ENCODE peak calls at places on chromosomes 5 and 9, in six cellular contexts. One of them, this sample, is unnamed.

GRCh38 chr9:98209530-98209929 is 17.1 kb upstream of the CORO2A start:
- DNase-seq in MM.1S: no peak
- DNase-seq in HCT116: no peak
- DNase-seq in neural crest cell: no peak
- DNase-seq in osteoblast: peak; percentile 75
- DNase-seq in BJ: no peak
- DNase-seq in this sample: no peak

GRCh38 chr5:141914797-141915196 is 8.9 kb upstream of the DELE1 start:
- DNase-seq in MM.1S: no peak
- DNase-seq in HCT116: no peak
- DNase-seq in neural crest cell: no peak
- DNase-seq in osteoblast: no peak
- DNase-seq in BJ: no peak
- DNase-seq in this sample: no peak

GRCh38 chr9:111287127-111287526 is 42.9 kb downstream of the OR2K2 start:
- DNase-seq in MM.1S: no peak
- DNase-seq in HCT116: peak; percentile 7
- DNase-seq in neural crest cell: no peak
- DNase-seq in osteoblast: peak; percentile 59
- DNase-seq in BJ: peak; percentile 26
- DNase-seq in this sample: peak; percentile 66

GRCh38 chr5:145483211-145483610 is 351.9 kb downstream of the PRELID2 start:
- DNase-seq in MM.1S: no peak
- DNase-seq in HCT116: no peak
- DNase-seq in neural crest cell: no peak
- DNase-seq in osteoblast: no peak
- DNase-seq in BJ: no peak
- DNase-seq in this sample: peak; percentile 90

GRCh38 chr5:61394793-61395192 is 62.7 kb downstream of the ZSWIM6 start:
- DNase-seq in MM.1S: no peak
- DNase-seq in HCT116: no peak
- DNase-seq in neural crest cell: no peak
- DNase-seq in osteoblast: no peak
- DNase-seq in BJ: no peak
- DNase-seq in this sample: peak; percentile 54

GRCh38 chr5:14580037-14581034 is 1.3 kb upstream of the OTULINL start:
- DNase-seq in MM.1S: no peak
- DNase-seq in HCT116: no peak
- DNase-seq in neural crest cell: no peak
- DNase-seq in osteoblast: peak; percentile 38
- DNase-seq in BJ: peak; percentile 81
- DNase-seq in this sample: no peak

GRCh38 chr5:14173419-14174234 is 30.5 kb downstream of the TRIO start:
- DNase-seq in MM.1S: no peak
- DNase-seq in HCT116: no peak
- DNase-seq in neural crest cell: no peak
- DNase-seq in osteoblast: no peak
- DNase-seq in BJ: no peak
- DNase-seq in this sample: no peak

GRCh38 chr5:148397968-148398595 is 14.3 kb downstream of the FBXO38 start:
- DNase-seq in MM.1S: no peak
- DNase-seq in HCT116: no peak
- DNase-seq in neural crest cell: no peak
- DNase-seq in osteoblast: no peak
- DNase-seq in BJ: no peak
- DNase-seq in this sample: no peak

GRCh38 chr5:107505763-107506534 is 164.8 kb downstream of the EFNA5 start:
- DNase-seq in MM.1S: no peak
- DNase-seq in HCT116: no peak
- DNase-seq in neural crest cell: no peak
- DNase-seq in osteoblast: no peak
- DNase-seq in BJ: no peak
- DNase-seq in this sample: no peak

GRCh38 chr5:110917161-110917875 is 154.2 kb upstream of the TSLP start:
- DNase-seq in MM.1S: no peak
- DNase-seq in HCT116: no peak
- DNase-seq in neural crest cell: no peak
- DNase-seq in osteoblast: no peak
- DNase-seq in BJ: no peak
- DNase-seq in this sample: peak; percentile 26

GRCh38 chr5:111720333-111720890 is 36.6 kb downstream of the NREP start:
- DNase-seq in MM.1S: no peak
- DNase-seq in HCT116: no peak
- DNase-seq in neural crest cell: no peak
- DNase-seq in osteoblast: no peak
- DNase-seq in BJ: no peak
- DNase-seq in this sample: no peak

GRCh38 chr5:56848206-56848605 is 32.9 kb downstream of the MAP3K1 start:
- DNase-seq in MM.1S: no peak
- DNase-seq in HCT116: no peak
- DNase-seq in neural crest cell: no peak
- DNase-seq in osteoblast: no peak
- DNase-seq in BJ: no peak
- DNase-seq in this sample: no peak

GRCh38 chr9:81474792-81475191 is 214.6 kb downstream of the TLE1 start:
- DNase-seq in MM.1S: no peak
- DNase-seq in HCT116: no peak
- DNase-seq in neural crest cell: no peak
- DNase-seq in osteoblast: no peak
- DNase-seq in BJ: no peak
- DNase-seq in this sample: no peak

GRCh38 chr5:82387041-82387818 is 109.1 kb upstream of the RPS23 start:
- DNase-seq in MM.1S: no peak
- DNase-seq in HCT116: peak; percentile 77
- DNase-seq in neural crest cell: no peak
- DNase-seq in osteoblast: peak; percentile 86
- DNase-seq in BJ: no peak
- DNase-seq in this sample: peak; percentile 71

GRCh38 chr5:155562153-155562552 is 548.6 kb downstream of the KIF4B start:
- DNase-seq in MM.1S: no peak
- DNase-seq in HCT116: no peak
- DNase-seq in neural crest cell: no peak
- DNase-seq in osteoblast: no peak
- DNase-seq in BJ: no peak
- DNase-seq in this sample: no peak

GRCh38 chr9:127974002-127974768 is 6.6 kb downstream of the EEIG1 start:
- DNase-seq in MM.1S: no peak
- DNase-seq in HCT116: no peak
- DNase-seq in neural crest cell: no peak
- DNase-seq in osteoblast: peak; percentile 46
- DNase-seq in BJ: no peak
- DNase-seq in this sample: no peak

GRCh38 chr5:143086851-143087637 is 316.4 kb downstream of the NR3C1 start:
- DNase-seq in MM.1S: no peak
- DNase-seq in HCT116: no peak
- DNase-seq in neural crest cell: no peak
- DNase-seq in osteoblast: no peak
- DNase-seq in BJ: peak; percentile 80
- DNase-seq in this sample: no peak

GRCh38 chr5:37889612-37890317 is 49.9 kb upstream of the GDNF start:
- DNase-seq in MM.1S: no peak
- DNase-seq in HCT116: peak; percentile 18
- DNase-seq in neural crest cell: no peak
- DNase-seq in osteoblast: peak; percentile 75
- DNase-seq in BJ: peak; percentile 82
- DNase-seq in this sample: peak; percentile 90

GRCh38 chr9:89715318-89715858 is 110.6 kb downstream of the GADD45G start:
- DNase-seq in MM.1S: peak; percentile 38
- DNase-seq in HCT116: no peak
- DNase-seq in neural crest cell: no peak
- DNase-seq in osteoblast: no peak
- DNase-seq in BJ: no peak
- DNase-seq in this sample: no peak

GRCh38 chr9:19429590-19429989 is 20.8 kb downstream of the ACER2 start:
- DNase-seq in MM.1S: no peak
- DNase-seq in HCT116: no peak
- DNase-seq in neural crest cell: no peak
- DNase-seq in osteoblast: no peak
- DNase-seq in BJ: no peak
- DNase-seq in this sample: no peak

GRCh38 chr5:170846416-170846815 is 15.4 kb upstream of the RANBP17 start:
- DNase-seq in MM.1S: peak; percentile 45
- DNase-seq in HCT116: no peak
- DNase-seq in neural crest cell: no peak
- DNase-seq in osteoblast: no peak
- DNase-seq in BJ: no peak
- DNase-seq in this sample: no peak

GRCh38 chr9:86953181-86953580 is 5.9 kb upstream of the GAS1 start:
- DNase-seq in MM.1S: no peak
- DNase-seq in HCT116: no peak
- DNase-seq in neural crest cell: no peak
- DNase-seq in osteoblast: no peak
- DNase-seq in BJ: no peak
- DNase-seq in this sample: no peak

DNA sequence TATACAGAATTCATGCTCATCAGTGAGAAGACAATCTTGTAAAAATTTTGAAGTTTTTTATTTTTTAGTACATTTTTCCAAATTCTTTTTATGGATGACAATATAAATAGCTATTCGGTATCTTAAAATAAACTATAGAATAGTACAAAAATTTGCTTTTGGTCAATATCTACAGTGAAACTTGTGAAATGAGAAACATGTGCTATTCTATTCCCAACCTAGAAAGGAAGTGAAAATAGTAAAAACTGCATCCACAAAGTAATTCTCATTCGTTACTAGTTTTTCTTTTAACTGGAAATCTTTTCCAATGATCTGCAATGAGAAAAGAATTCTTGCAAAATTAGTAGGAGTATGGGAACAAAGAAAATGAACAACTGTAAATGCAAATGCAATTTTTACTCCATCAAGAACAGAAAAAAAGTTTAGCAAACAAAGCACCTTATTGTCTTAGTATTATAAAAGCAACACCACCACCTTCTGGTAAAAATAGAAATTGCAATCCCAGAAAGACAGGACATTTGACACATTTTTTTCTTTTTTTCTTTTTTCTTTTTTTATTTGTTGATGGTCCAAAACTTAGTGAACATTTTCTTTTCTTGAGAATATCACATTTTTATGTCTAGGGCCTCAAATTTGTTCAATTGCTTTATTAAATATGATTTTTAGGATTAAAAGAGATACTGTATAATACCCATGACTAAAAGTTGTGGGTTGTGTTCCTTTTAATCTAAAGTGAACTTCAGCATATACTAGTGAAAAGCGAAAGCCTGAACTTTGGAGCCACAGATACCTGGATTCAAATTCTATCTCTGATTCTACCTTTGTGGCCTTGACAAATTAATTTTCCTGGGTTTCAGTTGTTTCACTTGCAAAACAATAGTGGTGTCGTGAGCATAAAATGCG is 72.3 kb downstream of the SLCO4C1 start:
- DNase-seq in MM.1S: peak; percentile 62
- DNase-seq in HCT116: peak; percentile 41
- DNase-seq in neural crest cell: no peak
- DNase-seq in osteoblast: no peak
- DNase-seq in BJ: no peak
- DNase-seq in this sample: peak; percentile 44
- TF ChIP-seq CTCF in MM.1S: peak; percentile 69
- TF ChIP-seq CTCF in HCT116: peak; percentile 73
- TF ChIP-seq CTCF in neural crest cell: peak; percentile 87
- TF ChIP-seq CTCF in osteoblast: peak; percentile 40
- TF ChIP-seq CTCF in BJ: peak; percentile 39
- TF ChIP-seq CTCF in this sample: peak; percentile 56

DNA sequence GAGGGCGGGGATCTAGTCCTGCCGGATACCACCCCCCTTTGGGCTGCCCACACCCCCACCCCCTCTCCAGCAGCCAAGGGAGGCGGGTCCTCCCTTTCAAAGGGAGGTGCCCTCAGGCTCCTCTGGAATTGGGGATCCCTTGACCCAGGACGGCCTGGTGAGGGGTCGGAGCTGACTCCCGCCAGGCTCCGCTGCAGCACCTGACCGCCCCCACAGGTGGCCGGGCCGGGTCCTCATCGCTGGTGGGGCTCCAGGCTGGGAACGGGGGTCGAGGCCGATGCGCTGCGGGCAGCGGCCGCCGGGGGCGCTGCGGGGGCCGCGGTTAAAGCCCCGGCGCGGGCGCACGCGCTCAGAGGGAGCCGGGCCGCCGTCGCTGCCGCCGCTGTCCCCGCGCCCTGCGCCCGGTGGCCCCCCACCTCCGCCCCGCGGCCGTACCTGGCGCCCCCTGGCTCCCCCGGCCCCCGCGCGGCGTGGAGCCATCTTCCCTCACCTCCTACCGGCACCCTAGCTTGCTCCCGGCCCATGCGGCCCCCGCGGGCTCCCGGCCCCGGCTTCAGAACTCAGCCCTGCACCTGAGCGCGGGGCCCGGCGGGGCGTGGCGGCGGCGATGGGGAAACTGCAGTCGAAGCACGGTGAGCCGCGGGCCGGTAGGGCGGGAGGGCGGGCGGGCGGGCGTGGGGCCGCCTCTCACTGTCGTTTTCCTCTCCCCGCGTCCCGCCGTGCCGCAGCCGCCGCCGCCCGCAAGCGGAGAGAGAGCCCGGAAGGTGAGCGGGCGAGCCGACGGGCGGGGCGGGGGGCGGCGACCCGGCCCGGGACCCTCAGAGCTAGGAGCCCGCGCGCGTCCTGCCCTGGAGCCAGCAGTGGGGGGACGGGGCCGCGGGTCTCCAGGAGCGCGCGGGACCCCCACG is at the start of gene NKD2:
- DNase-seq in MM.1S: peak; percentile 44
- DNase-seq in HCT116: no peak
- DNase-seq in neural crest cell: peak; percentile 62
- DNase-seq in osteoblast: peak; percentile 99
- DNase-seq in BJ: no peak
- DNase-seq in this sample: no peak
- TF ChIP-seq CTCF in MM.1S: peak; percentile 49
- TF ChIP-seq CTCF in HCT116: peak; percentile 69
- TF ChIP-seq CTCF in neural crest cell: peak; percentile 73
- TF ChIP-seq CTCF in osteoblast: peak; percentile 33
- TF ChIP-seq CTCF in BJ: peak; percentile 16
- TF ChIP-seq CTCF in this sample: no peak

GRCh38 chr9:69975681-69976080 is 68.0 kb upstream of the MAMDC2 start:
- DNase-seq in MM.1S: no peak
- DNase-seq in HCT116: no peak
- DNase-seq in neural crest cell: no peak
- DNase-seq in osteoblast: peak; percentile 43
- DNase-seq in BJ: peak; percentile 13
- DNase-seq in this sample: peak; percentile 24

GRCh38 chr9:69981686-69982450 is 61.8 kb upstream of the MAMDC2 start:
- DNase-seq in MM.1S: no peak
- DNase-seq in HCT116: no peak
- DNase-seq in neural crest cell: no peak
- DNase-seq in osteoblast: peak; percentile 60
- DNase-seq in BJ: no peak
- DNase-seq in this sample: peak; percentile 58

GRCh38 chr9:69980591-69980990 is 63.1 kb upstream of the MAMDC2 start:
- DNase-seq in MM.1S: no peak
- DNase-seq in HCT116: no peak
- DNase-seq in neural crest cell: no peak
- DNase-seq in osteoblast: no peak
- DNase-seq in BJ: peak; percentile 25
- DNase-seq in this sample: no peak

GRCh38 chr9:69976165-69976564 is 67.5 kb upstream of the MAMDC2 start:
- DNase-seq in MM.1S: no peak
- DNase-seq in HCT116: peak; percentile 36
- DNase-seq in neural crest cell: no peak
- DNase-seq in osteoblast: no peak
- DNase-seq in BJ: peak; percentile 89
- DNase-seq in this sample: peak; percentile 84

GRCh38 chr9:69980041-69980440 is 63.6 kb upstream of the MAMDC2 start:
- DNase-seq in MM.1S: no peak
- DNase-seq in HCT116: no peak
- DNase-seq in neural crest cell: no peak
- DNase-seq in osteoblast: no peak
- DNase-seq in BJ: peak; percentile 30
- DNase-seq in this sample: peak; percentile 27
- TF ChIP-seq CTCF in MM.1S: no peak
- TF ChIP-seq CTCF in HCT116: no peak
- TF ChIP-seq CTCF in neural crest cell: no peak
- TF ChIP-seq CTCF in osteoblast: no peak
- TF ChIP-seq CTCF in BJ: no peak
- TF ChIP-seq CTCF in this sample: no peak

GRCh38 chr5:52787600-52788504 is at the start of the genes ITGA1 and PELO:
- DNase-seq in MM.1S: peak; percentile 45
- DNase-seq in HCT116: peak; percentile 59
- DNase-seq in neural crest cell: peak; percentile 63
- DNase-seq in osteoblast: peak; percentile 84
- DNase-seq in BJ: no peak
- DNase-seq in this sample: peak; percentile 76
- TF ChIP-seq CTCF in MM.1S: peak; percentile 13
- TF ChIP-seq CTCF in HCT116: peak; percentile 31
- TF ChIP-seq CTCF in neural crest cell: peak; percentile 49
- TF ChIP-seq CTCF in osteoblast: peak; percentile 14
- TF ChIP-seq CTCF in BJ: peak; percentile 26
- TF ChIP-seq CTCF in this sample: no peak